ENCODE peak calls at places on chromosomes 3 and 15, in eight cellular contexts. V is GM12892; W is omental fat pad; Z is AG20443; M is stimulated activated CD4-positive, alpha-beta T cell treated with anti-CD3 and anti-CD28 coated beads, Interleukin-15, amount 100 ng/mL, for 24 hours; H is choroid plexus epithelial cell; D is fibroblast of the aortic adventitia; K is iris pigment epithelial cell. O is an unnamed sample.

GRCh38 chr3:166473501-166473900 is 636.3 kb upstream of the BCHE start:
- DNase-seq in V (no peak), K (no peak), H (no peak), M (no peak), D (no peak), W (no peak), Z (no peak), O (no peak)

GRCh38 chr3:13570391-13571194 is 21.7 kb downstream of the FBLN2 start:
- DNase-seq in K (no peak), M (no peak), Z (no peak), H (no peak), V (no peak), D (no peak), W (no peak), O (no peak)

GRCh38 chr15:48880070-48880634 is 2.2 kb downstream of the EID1 start:
- DNase-seq in D (no peak), K (no peak), M (no peak), W (no peak), V (no peak), H (no peak), Z (no peak), O (no peak)

GRCh38 chr3:165201964-165202363 is 5.8 kb upstream of the SLITRK3 start:
- DNase-seq in D (no peak), K (no peak), Z (no peak), H (no peak), V (no peak), W (no peak), M (no peak), O (no peak)

GRCh38 chr3:126528800-126529541 is 5.0 kb downstream of the CHST13 start:
- DNase-seq in V (no peak), W (no peak), H (peak), D (peak), M (no peak), Z (peak), K (peak), O (peak)

GRCh38 chr3:42532229-42532628 is 29.8 kb downstream of the VIPR1 start:
- DNase-seq in Z (no peak), W (no peak), H (no peak), K (no peak), M (no peak), V (no peak), D (no peak), O (no peak)

GRCh38 chr3:134713673-134714072 is 62.9 kb upstream of the KY start:
- DNase-seq in H (no peak), W (no peak), D (no peak), V (no peak), Z (no peak), M (no peak), K (no peak), O (no peak)

GRCh38 chr3:88090681-88091080 is 31.6 kb downstream of the ZNF654 start:
- DNase-seq in K (no peak), D (no peak), Z (no peak), H (no peak), V (no peak), W (no peak), M (no peak), O (no peak)

GRCh38 chr15:42931702-42932486 is 11.3 kb upstream of the TTBK2 start:
- DNase-seq in D (no peak), V (no peak), W (no peak), K (no peak), H (no peak), Z (no peak), M (no peak), O (no peak)

O was measured in fibroblast of gingiva.